ENCODE peak calls at places on chromosomes 4 and X, in ten cellular contexts. N is left lung; T is heart right ventricle; H is OCI-LY7; A is breast epithelium; K is tibial nerve; W is ascending aorta; Y is A673; X is effector memory CD4-positive, alpha-beta T cell; F is cardiac muscle cell. G is an unnamed sample.

GRCh38 chrX:151970661-151971060 is 3.8 kb downstream of the GABRE start:
- DNase-seq in N (peak; percentile 78), T (peak; percentile 71), H (no peak), A (peak; percentile 77), K (peak; percentile 67), W (no peak), Y (no peak), X (no peak), F (peak; percentile 95), G (peak; percentile 85)

GRCh38 chr4:91279899-91280298 is 1023.9 kb upstream of the GRID2 start:
- DNase-seq in N (no peak), T (no peak), H (no peak), A (no peak), K (no peak), W (no peak), Y (no peak), X (no peak), F (no peak), G (no peak)

GRCh38 chrX:71017396-71017939 is 50.7 kb downstream of the SNX12 start:
- DNase-seq in N (no peak), T (no peak), H (no peak), A (peak; percentile 78), K (no peak), W (no peak), Y (no peak), X (no peak), F (peak; percentile 1), G (no peak)

GRCh38 chrX:14802943-14803710 is 69.7 kb downstream of the FANCB start:
- DNase-seq in N (no peak), T (no peak), H (no peak), A (no peak), K (no peak), W (no peak), Y (no peak), X (no peak), F (peak; percentile 35), G (no peak)

GRCh38 chrX:25131055-25131454 is 115.3 kb upstream of the ARX start:
- DNase-seq in N (no peak), T (no peak), H (no peak), A (no peak), K (no peak), W (no peak), Y (peak; percentile 42), X (no peak), F (no peak), G (no peak)

GRCh38 chr4:76896731-76897521 is 1.0 kb downstream of the SOWAHB start:
- DNase-seq in N (peak; percentile 42), T (peak; percentile 21), H (no peak), A (peak; percentile 26), K (no peak), W (no peak), Y (peak; percentile 6), X (no peak), F (peak; percentile 27), G (peak; percentile 81)

GRCh38 chrX:46967547-46967946 is 55.3 kb downstream of the JADE3 start:
- DNase-seq in N (no peak), T (no peak), H (peak; percentile 33), A (no peak), K (no peak), W (no peak), Y (no peak), X (no peak), F (no peak), G (no peak)

GRCh38 chrX:118261136-118261535 is 84.8 kb upstream of the WDR44 start:
- DNase-seq in N (no peak), T (no peak), H (no peak), A (no peak), K (no peak), W (no peak), Y (no peak), X (no peak), F (no peak), G (no peak)

GRCh38 chr4:88204882-88205281 is 46.4 kb upstream of the ABCG2 start:
- DNase-seq in N (no peak), T (no peak), H (no peak), A (no peak), K (no peak), W (no peak), Y (no peak), X (no peak), F (peak; percentile 26), G (no peak)

GRCh38 chr4:121656269-121656641 is 40.5 kb downstream of the ANXA5 start:
- DNase-seq in N (peak; percentile 37), T (no peak), H (peak; percentile 47), A (peak; percentile 20), K (peak; percentile 75), W (no peak), Y (peak; percentile 79), X (no peak), F (peak; percentile 84), G (no peak)

GRCh38 chrX:105821471-105822081 is 763 bp upstream of the NRK start:
- DNase-seq in N (peak; percentile 33), T (no peak), H (no peak), A (no peak), K (no peak), W (no peak), Y (no peak), X (no peak), F (peak; percentile 50), G (peak; percentile 60)

GRCh38 chrX:105822138-105823091 is at the start of gene NRK:
- DNase-seq in N (peak; percentile 44), T (peak; percentile 24), H (no peak), A (no peak), K (no peak), W (no peak), Y (no peak), X (no peak), F (peak; percentile 55), G (peak; percentile 51)

GRCh38 chrX:105823092-105823454 is 734 bp downstream of the NRK start:
- DNase-seq in N (no peak), T (no peak), H (no peak), A (no peak), K (no peak), W (no peak), Y (no peak), X (no peak), F (no peak), G (no peak)

GRCh38 chrX:105816517-105816916 is 5.8 kb upstream of the NRK start:
- DNase-seq in N (no peak), T (no peak), H (no peak), A (no peak), K (no peak), W (no peak), Y (no peak), X (no peak), F (no peak), G (no peak)

GRCh38 chrX:105820247-105820646 is 2.1 kb upstream of the NRK start:
- DNase-seq in N (no peak), T (no peak), H (no peak), A (no peak), K (no peak), W (no peak), Y (no peak), X (no peak), F (no peak), G (no peak)
- H3K4me1 ChIP-seq in N (no peaks in the 10 kb centered on the region), T (no peaks in the 10 kb centered on the region), H (no peaks in the 10 kb centered on the region), A (no peaks in the 10 kb centered on the region), K (peaks cover 4% of the 10 kb centered on the region), W (no peaks in the 10 kb centered on the region), Y (no peaks in the 10 kb centered on the region), X (no peaks in the 10 kb centered on the region), F (no peaks in the 10 kb centered on the region), G (no peaks in the 10 kb centered on the region)

DNA sequence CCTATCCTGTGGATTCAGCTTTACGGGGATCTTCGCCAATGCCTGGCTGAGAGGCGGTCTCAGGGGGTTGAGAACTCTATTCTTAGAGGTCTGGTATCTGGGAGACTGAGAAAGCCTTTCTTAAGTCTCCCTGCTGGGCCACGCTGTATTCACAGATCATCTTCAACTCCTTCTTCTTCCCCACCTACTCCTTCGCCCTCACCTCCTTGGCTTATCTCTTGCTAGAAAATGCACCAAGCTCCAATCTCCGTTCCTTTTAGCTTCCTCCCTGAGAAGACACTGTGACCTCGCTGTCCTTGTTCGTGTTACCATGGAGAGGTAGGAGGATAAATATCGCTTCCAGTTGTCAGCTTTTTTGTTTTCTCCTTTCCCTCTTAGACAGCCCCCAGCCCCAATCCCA is 450 bp upstream of the KLF8 start:
- DNase-seq in N (no peak), T (no peak), H (no peak), A (no peak), K (no peak), W (no peak), Y (no peak), X (no peak), F (no peak), G (no peak)
- H3K27ac ChIP-seq in N (peak overlapping the region; percentile 61), T (peak overlapping the region; percentile 72), H (no peak overlapping the region), A (peak overlapping the region; percentile 82), K (peak overlapping the region; percentile 14), W (peak overlapping the region; percentile 82), Y (no peak overlapping the region), X (no peak overlapping the region), F (no peak overlapping the region), G (no peak overlapping the region)

GRCh38 chr4:74095886-74096264 is 3.1 kb downstream of the CXCL2 start:
- DNase-seq in N (no peak), T (no peak), H (no peak), A (no peak), K (no peak), W (no peak), Y (no peak), X (no peak), F (no peak), G (no peak)
- H3K4me1 ChIP-seq in N (peaks cover 30% of the 10 kb centered on the region), T (no peaks in the 10 kb centered on the region), H (no peaks in the 10 kb centered on the region), A (peaks cover 3% of the 10 kb centered on the region), K (peaks cover 8% of the 10 kb centered on the region), W (peaks cover 4% of the 10 kb centered on the region), Y (no peaks in the 10 kb centered on the region), X (peaks cover 5% of the 10 kb centered on the region), F (no peaks in the 10 kb centered on the region), G (peaks cover 4% of the 10 kb centered on the region)

GRCh38 chrX:37686979-37687378 is 1.4 kb downstream of the XK start:
- DNase-seq in N (no peak), T (no peak), H (no peak), A (no peak), K (no peak), W (no peak), Y (no peak), X (no peak), F (no peak), G (no peak)
- H3K27ac ChIP-seq in N (no peak overlapping the region), T (no peak overlapping the region), H (no peak overlapping the region), A (no peak overlapping the region), K (no peak overlapping the region), W (no peak overlapping the region), Y (no peak overlapping the region), X (no peak overlapping the region), F (no peak overlapping the region), G (no peak overlapping the region)

GRCh38 chr4:3498407-3498806 is 33.8 kb downstream of the LRPAP1 start:
- DNase-seq in N (no peak), T (no peak), H (no peak), A (no peak), K (no peak), W (no peak), Y (no peak), X (no peak), F (no peak), G (no peak)
- H3K4me1 ChIP-seq in N (peaks cover 7% of the 10 kb centered on the region), T (peaks cover 11% of the 10 kb centered on the region), H (no peaks in the 10 kb centered on the region), A (no peaks in the 10 kb centered on the region), K (no peaks in the 10 kb centered on the region), W (no peaks in the 10 kb centered on the region), Y (no peaks in the 10 kb centered on the region), X (no peaks in the 10 kb centered on the region), F (peaks cover 7% of the 10 kb centered on the region), G (peaks cover 4% of the 10 kb centered on the region)

G was measured in upper lobe of right lung.